ENCODE peak calls at places on chromosomes 4 and X, in ten cellular contexts. Q is osteoblast, D is WERI-Rb-1, X is adrenal gland, A is heart right ventricle, Z is HCT116, T is adipocyte, O is pancreas, L is endodermal cell, S is aorta. M is an unnamed sample. For H3K9me3, the result is how much of the 10 kb centered on the place peaks cover.

GRCh38 chr4:132218406-132218805 is 930.7 kb upstream of the PCDH10 start:
- DNase-seq in Q (no peak), D (no peak), X (no peak), A (no peak), Z (no peak), T (no peak), O (no peak), L (no peak), S (no peak), M (no peak)

GRCh38 chrX:14013074-14013473 is 16.6 kb downstream of the GEMIN8 start:
- DNase-seq in Q (no peak), D (no peak), X (no peak), A (no peak), Z (no peak), T (no peak), O (no peak), L (no peak), S (no peak), M (no peak)

GRCh38 chr4:129672941-129673340 is 577.0 kb downstream of the C4orf33 start:
- DNase-seq in Q (no peak), D (no peak), X (no peak), A (no peak), Z (no peak), T (no peak), O (no peak), L (no peak), S (no peak), M (no peak)

GRCh38 chrX:42748067-42748850 is 29.7 kb downstream of the PPP1R2C start:
- DNase-seq in Q (peak), D (no peak), X (peak), A (no peak), Z (no peak), T (peak), O (no peak), L (peak), S (no peak), M (no peak)

GRCh38 chr4:80215449-80216052 is 18.2 kb downstream of the PRDM8 start:
- DNase-seq in Q (peak), D (no peak), X (no peak), A (no peak), Z (no peak), T (peak), O (no peak), L (no peak), S (no peak), M (no peak)

GRCh38 chr4:165787516-165788274 is 85.3 kb upstream of the TLL1 start:
- DNase-seq in Q (no peak), D (no peak), X (no peak), A (no peak), Z (no peak), T (no peak), O (no peak), L (no peak), S (no peak), M (no peak)

GRCh38 chrX:51759055-51759454 is 15.8 kb downstream of the GSPT2 start:
- DNase-seq in Q (no peak), D (no peak), X (no peak), A (no peak), Z (no peak), T (no peak), O (no peak), L (no peak), S (no peak), M (no peak)

GRCh38 chrX:12390301-12390700 is 252.0 kb downstream of the FRMPD4 start:
- DNase-seq in Q (peak), D (no peak), X (no peak), A (no peak), Z (no peak), T (peak), O (no peak), L (no peak), S (no peak), M (no peak)

GRCh38 chrX:144637731-144638130 is 609.6 kb upstream of the SPANXN1 start:
- DNase-seq in Q (no peak), D (no peak), X (no peak), A (no peak), Z (no peak), T (no peak), O (no peak), L (no peak), S (no peak), M (no peak)

GRCh38 chr4:98778206-98778605 is 119.8 kb upstream of the TSPAN5 start:
- DNase-seq in Q (peak), D (no peak), X (no peak), A (no peak), Z (no peak), T (peak), O (no peak), L (no peak), S (no peak), M (no peak)

GRCh38 chr4:81715335-81715734 is 243.6 kb upstream of the RASGEF1B start:
- DNase-seq in Q (no peak), D (no peak), X (no peak), A (no peak), Z (no peak), T (no peak), O (no peak), L (peak), S (no peak), M (no peak)

GRCh38 chrX:36431819-36432218 is 512.3 kb downstream of the CFAP47 start:
- DNase-seq in Q (peak), D (no peak), X (no peak), A (no peak), Z (no peak), T (peak), O (no peak), L (no peak), S (no peak), M (no peak)

GRCh38 chrX:63101879-63102620 is 249.1 kb downstream of the SPIN4 start:
- DNase-seq in Q (no peak), D (no peak), X (no peak), A (no peak), Z (no peak), T (no peak), O (no peak), L (no peak), S (no peak), M (no peak)

GRCh38 chr4:15130441-15130840 is 128.2 kb downstream of the CPEB2 start:
- DNase-seq in Q (no peak), D (no peak), X (no peak), A (no peak), Z (no peak), T (no peak), O (no peak), L (no peak), S (no peak), M (no peak)

GRCh38 chrX:41526925-41527324 is 79.8 kb downstream of the NYX start:
- DNase-seq in Q (peak), D (no peak), X (no peak), A (no peak), Z (no peak), T (no peak), O (no peak), L (no peak), S (no peak), M (no peak)

GRCh38 chr4:42339935-42340406 is 57.3 kb upstream of the SHISA3 start:
- DNase-seq in Q (no peak), D (no peak), X (peak), A (peak), Z (no peak), T (no peak), O (no peak), L (peak), S (no peak), M (no peak)

GRCh38 chr4:16785800-16786527 is 112.5 kb downstream of the LDB2 start:
- DNase-seq in Q (peak), D (peak), X (no peak), A (no peak), Z (no peak), T (peak), O (no peak), L (no peak), S (no peak), M (no peak)

GRCh38 chrX:136067946-136068345 is 79.4 kb upstream of the FHL1 start:
- DNase-seq in Q (no peak), D (no peak), X (no peak), A (no peak), Z (no peak), T (no peak), O (no peak), L (no peak), S (peak), M (no peak)

GRCh38 chrX:46965125-46965758 is 53.0 kb downstream of the JADE3 start:
- DNase-seq in Q (peak), D (no peak), X (no peak), A (no peak), Z (no peak), T (peak), O (no peak), L (no peak), S (no peak), M (no peak)

GRCh38 chr4:181564616-181565015 is 678.6 kb upstream of the TENM3 start:
- DNase-seq in Q (no peak), D (no peak), X (no peak), A (no peak), Z (no peak), T (no peak), O (no peak), L (no peak), S (no peak), M (no peak)

GRCh38 chr4:5524900-5525299 is 183.5 kb downstream of the EVC2 start:
- DNase-seq in Q (no peak), D (peak), X (peak), A (no peak), Z (no peak), T (peak), O (no peak), L (no peak), S (no peak), M (no peak)

GRCh38 chr4:147933316-147933715 is 201.4 kb downstream of the ARHGAP10 start:
- DNase-seq in Q (no peak), D (peak), X (no peak), A (no peak), Z (no peak), T (no peak), O (no peak), L (no peak), S (no peak), M (no peak)

GRCh38 chrX:32155044-32155638 is 1056.2 kb downstream of the DMD start:
- DNase-seq in Q (no peak), D (no peak), X (no peak), A (no peak), Z (no peak), T (no peak), O (no peak), L (peak), S (no peak), M (no peak)

GRCh38 chrX:149453030-149453429 is 52.1 kb downstream of the IDS start:
- DNase-seq in Q (no peak), D (no peak), X (peak), A (no peak), Z (peak), T (peak), O (no peak), L (no peak), S (no peak), M (no peak)

GRCh38 chr4:13481569-13481968 is 2.6 kb downstream of the RAB28 start:
- DNase-seq in Q (peak), D (no peak), X (no peak), A (no peak), Z (no peak), T (peak), O (no peak), L (no peak), S (no peak), M (no peak)

GRCh38 chr4:21177092-21177491 is 476.8 kb downstream of the PACRGL start:
- DNase-seq in Q (no peak), D (no peak), X (no peak), A (no peak), Z (no peak), T (no peak), O (no peak), L (no peak), S (no peak), M (no peak)
- H3K9me3 ChIP-seq in Q (under half), D (under half), X (under half), A (under half), Z (under half), T (under half), O (under half), L (under half), S (under half), M (under half)

GRCh38 chrX:150536455-150537116 is 31.8 kb upstream of the MTM1 start:
- DNase-seq in Q (no peak), D (no peak), X (no peak), A (no peak), Z (peak), T (no peak), O (no peak), L (no peak), S (no peak), M (no peak)
- H3K9me3 ChIP-seq in Q (under half), D (under half), X (under half), A (under half), Z (under half), T (half or more), O (under half), L (under half), S (under half), M (under half)

DNA sequence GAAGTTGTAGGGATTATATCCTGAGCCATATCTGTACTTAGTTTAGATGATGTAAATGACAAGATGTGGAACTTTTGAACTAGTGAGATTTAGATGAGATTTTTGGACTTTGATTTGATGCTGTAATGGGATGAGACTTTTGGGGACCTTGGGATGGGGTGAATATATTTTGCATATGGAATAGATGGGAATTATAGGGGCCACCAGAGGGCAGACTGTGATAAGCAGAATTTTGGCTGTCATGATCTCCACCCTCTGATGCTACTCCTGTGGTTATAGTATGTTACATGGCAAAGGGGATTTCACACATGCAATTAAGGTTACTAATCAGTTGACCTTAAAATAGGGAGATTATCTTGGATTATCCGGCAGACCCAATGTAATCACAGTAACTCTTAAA is 214.0 kb upstream of the NHS start:
- DNase-seq in Q (no peak), D (no peak), X (no peak), A (no peak), Z (no peak), T (no peak), O (no peak), L (no peak), S (no peak), M (no peak)
- H3K9me3 ChIP-seq in Q (under half), D (under half), X (under half), A (under half), Z (under half), T (half or more), O (under half), L (under half), S (under half), M (under half)

DNA sequence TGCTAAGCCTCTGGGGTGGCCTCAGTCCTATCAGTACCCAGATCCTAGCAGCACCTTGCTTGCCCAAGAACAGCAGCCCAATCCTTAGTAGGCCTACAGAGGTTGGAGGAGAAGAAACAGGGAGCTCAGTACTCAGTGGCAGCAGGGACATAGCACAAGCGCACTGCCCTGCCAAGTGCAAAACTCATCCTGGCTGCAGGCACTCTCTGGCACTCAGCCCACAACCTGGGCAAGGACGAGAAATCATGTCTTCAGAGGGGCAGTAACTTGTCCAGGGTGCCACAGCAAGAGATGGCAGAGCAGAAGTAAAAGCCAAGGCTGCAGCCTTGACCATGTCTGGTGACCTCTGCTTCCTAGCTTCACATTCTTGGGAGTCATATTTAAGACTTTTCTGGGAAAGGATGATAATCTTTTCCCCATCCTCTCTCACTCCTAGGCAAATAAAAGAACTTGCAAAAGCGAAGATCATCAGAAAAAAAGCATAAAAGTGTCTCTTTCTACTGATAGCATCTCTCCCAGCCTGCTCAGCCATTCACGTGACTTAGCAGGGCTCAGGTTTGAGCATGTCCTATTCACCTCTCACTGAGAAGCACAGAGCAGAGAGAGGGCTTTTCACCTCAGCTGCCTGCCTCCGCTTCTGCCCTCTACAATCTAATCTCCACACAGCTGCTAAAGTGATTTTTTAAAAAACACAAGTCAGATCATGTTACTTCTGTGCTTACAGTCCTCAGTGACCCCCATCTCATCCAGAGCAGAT is 37.2 kb upstream of the MAGEA4 start:
- DNase-seq in Q (no peak), D (no peak), X (peak), A (peak), Z (no peak), T (no peak), O (no peak), L (no peak), S (no peak), M (no peak)
- H3K9me3 ChIP-seq in Q (under half), D (under half), X (under half), A (under half), Z (under half), T (under half), O (under half), L (under half), S (under half), M (under half)

GRCh38 chrX:28876415-28876814 is 289.2 kb downstream of the IL1RAPL1 start:
- DNase-seq in Q (peak), D (no peak), X (no peak), A (no peak), Z (no peak), T (no peak), O (no peak), L (no peak), S (no peak), M (no peak)

GRCh38 chrX:28880136-28880535 is 292.9 kb downstream of the IL1RAPL1 start:
- DNase-seq in Q (no peak), D (no peak), X (no peak), A (no peak), Z (no peak), T (peak), O (no peak), L (no peak), S (no peak), M (no peak)

GRCh38 chrX:28876901-28877300 is 289.7 kb downstream of the IL1RAPL1 start:
- DNase-seq in Q (no peak), D (no peak), X (no peak), A (no peak), Z (no peak), T (no peak), O (no peak), L (no peak), S (no peak), M (no peak)
- H3K9me3 ChIP-seq in Q (under half), D (under half), X (under half), A (under half), Z (under half), T (under half), O (under half), L (under half), S (under half), M (under half)

DNA sequence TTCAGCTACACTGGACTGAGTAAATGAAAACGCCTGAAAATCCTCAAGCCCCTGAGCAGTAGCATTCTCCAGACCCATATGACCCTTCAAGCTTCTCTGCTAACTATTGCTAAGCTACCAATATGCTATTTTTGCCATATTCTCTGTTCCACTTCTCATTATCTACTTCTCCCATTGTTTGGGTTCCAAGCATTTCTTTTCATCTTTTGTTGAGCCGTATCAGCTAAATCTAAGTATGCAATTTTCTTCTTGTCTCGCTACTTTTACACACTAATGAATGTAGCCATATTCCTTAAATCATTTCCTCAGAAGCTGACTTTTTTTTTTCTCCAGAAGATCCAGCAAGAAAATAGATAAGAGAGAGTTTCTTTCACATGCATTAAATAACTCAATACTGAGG is 128.4 kb downstream of the AGTR2 start:
- DNase-seq in Q (no peak), D (no peak), X (no peak), A (no peak), Z (no peak), T (no peak), O (no peak), L (no peak), S (no peak), M (no peak)
- H3K9me3 ChIP-seq in Q (under half), D (under half), X (under half), A (under half), Z (under half), T (under half), O (under half), L (under half), S (under half), M (under half)

GRCh38 chrX:700936-701335 is 70.3 kb downstream of the SHOX start:
- DNase-seq in Q (no peak), D (no peak), X (no peak), A (no peak), Z (no peak), T (no peak), O (no peak), L (no peak), S (no peak), M (no peak)

GRCh38 chrX:703466-704210 is 73.0 kb downstream of the SHOX start:
- DNase-seq in Q (peak), D (no peak), X (no peak), A (no peak), Z (no peak), T (peak), O (no peak), L (peak), S (no peak), M (no peak)

GRCh38 chrX:698246-698645 is 67.7 kb downstream of the SHOX start:
- DNase-seq in Q (no peak), D (no peak), X (no peak), A (no peak), Z (no peak), T (no peak), O (no peak), L (no peak), S (no peak), M (no peak)

GRCh38 chrX:701673-702072 is 71.1 kb downstream of the SHOX start:
- DNase-seq in Q (no peak), D (no peak), X (no peak), A (no peak), Z (no peak), T (no peak), O (no peak), L (peak), S (no peak), M (no peak)
- H3K9me3 ChIP-seq in Q (under half), D (under half), X (under half), A (under half), Z (under half), T (under half), O (under half), L (under half), S (under half), M (under half)

DNA sequence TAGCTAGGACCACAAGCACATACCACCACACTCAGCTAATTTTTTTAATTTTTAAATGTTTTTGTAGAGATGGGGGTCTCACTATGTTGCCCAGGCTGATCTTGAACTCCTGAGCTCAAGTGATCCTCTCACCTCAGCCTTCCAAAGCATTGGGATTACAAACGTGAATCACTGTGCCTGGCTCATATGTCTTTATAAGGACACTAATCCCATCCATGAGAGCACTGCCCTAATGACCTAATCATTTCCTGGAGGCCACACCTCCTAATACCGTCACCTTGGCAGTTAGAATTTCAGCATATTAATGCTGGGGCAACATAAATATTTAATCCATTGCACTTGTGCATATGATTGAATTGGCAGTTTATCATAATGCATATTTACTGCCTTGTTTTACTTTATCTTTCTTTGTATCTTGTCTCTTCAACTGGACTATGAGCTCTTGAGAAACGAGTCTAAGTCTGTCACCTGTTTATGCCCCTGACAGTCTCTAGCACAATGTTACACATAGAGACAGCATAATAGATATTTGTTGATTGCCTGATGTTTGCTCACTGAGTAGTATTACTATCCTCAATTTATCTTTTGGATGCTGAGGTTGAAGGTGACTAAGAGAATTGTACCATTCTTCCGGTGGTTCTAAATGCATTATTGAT is 172.0 kb downstream of the AASDH start:
- DNase-seq in Q (peak), D (no peak), X (no peak), A (no peak), Z (no peak), T (no peak), O (no peak), L (no peak), S (no peak), M (no peak)
- H3K9me3 ChIP-seq in Q (under half), D (under half), X (under half), A (under half), Z (under half), T (under half), O (under half), L (under half), S (under half), M (under half)